ENCODE peak calls at places on chromosomes 16 and 17, in four cellular contexts. One of them, this sample, is unnamed.

GRCh38 chr17:75549246-75550138 is 24.0 kb downstream of the LLGL2 start:
- DNase-seq in mammary epithelial cell: peak
- DNase-seq in mucosa of descending colon: peak
- DNase-seq in pancreas: peak
- DNase-seq in this sample: no peak

GRCh38 chr17:73872816-73873215 is 228.6 kb upstream of the SDK2 start:
- DNase-seq in mammary epithelial cell: no peak
- DNase-seq in mucosa of descending colon: no peak
- DNase-seq in pancreas: no peak
- DNase-seq in this sample: no peak

GRCh38 chr16:31696968-31697743 is 169.5 kb downstream of the AHSP start:
- DNase-seq in mammary epithelial cell: peak
- DNase-seq in mucosa of descending colon: no peak
- DNase-seq in pancreas: no peak
- DNase-seq in this sample: no peak

GRCh38 chr17:7393613-7394451 is 493 bp downstream of the PLSCR3 start:
- DNase-seq in mammary epithelial cell: peak
- DNase-seq in mucosa of descending colon: peak
- DNase-seq in pancreas: peak
- DNase-seq in this sample: no peak

GRCh38 chr17:30334421-30334820 is 564 bp upstream of the TMIGD1 start:
- DNase-seq in mammary epithelial cell: no peak
- DNase-seq in mucosa of descending colon: no peak
- DNase-seq in pancreas: no peak
- DNase-seq in this sample: no peak

GRCh38 chr17:15334266-15334665 is 7.1 kb downstream of the TEKT3 start:
- DNase-seq in mammary epithelial cell: no peak
- DNase-seq in mucosa of descending colon: no peak
- DNase-seq in pancreas: no peak
- DNase-seq in this sample: no peak

GRCh38 chr16:73031155-73031866 is 16.6 kb downstream of the ZFHX3 start:
- DNase-seq in mammary epithelial cell: no peak
- DNase-seq in mucosa of descending colon: no peak
- DNase-seq in pancreas: no peak
- DNase-seq in this sample: no peak

GRCh38 chr17:80384078-80384960 is 30.6 kb upstream of the ENDOV start:
- DNase-seq in mammary epithelial cell: no peak
- DNase-seq in mucosa of descending colon: no peak
- DNase-seq in pancreas: no peak
- DNase-seq in this sample: no peak

GRCh38 chr17:82031303-82031884 is at the start of gene RAC3:
- DNase-seq in mammary epithelial cell: no peak
- DNase-seq in mucosa of descending colon: no peak
- DNase-seq in pancreas: no peak
- DNase-seq in this sample: no peak

GRCh38 chr16:10867199-10867598 is 9.8 kb upstream of the CIITA start:
- DNase-seq in mammary epithelial cell: no peak
- DNase-seq in mucosa of descending colon: no peak
- DNase-seq in pancreas: no peak
- DNase-seq in this sample: no peak

GRCh38 chr17:71905632-71906031 is 215.2 kb upstream of the SOX9 start:
- DNase-seq in mammary epithelial cell: no peak
- DNase-seq in mucosa of descending colon: no peak
- DNase-seq in pancreas: no peak
- DNase-seq in this sample: no peak

GRCh38 chr16:321532-321931 is 31.0 kb downstream of the AXIN1 start:
- DNase-seq in mammary epithelial cell: no peak
- DNase-seq in mucosa of descending colon: no peak
- DNase-seq in pancreas: no peak
- DNase-seq in this sample: no peak

GRCh38 chr17:76265624-76266243 is 586 bp downstream of the UBALD2 start:
- DNase-seq in mammary epithelial cell: peak
- DNase-seq in mucosa of descending colon: peak
- DNase-seq in pancreas: peak
- DNase-seq in this sample: peak

GRCh38 chr17:68456529-68457167 is 648 bp downstream of the WIPI1 start:
- DNase-seq in mammary epithelial cell: peak
- DNase-seq in mucosa of descending colon: peak
- DNase-seq in pancreas: peak
- DNase-seq in this sample: no peak

GRCh38 chr17:76092526-76093413 is 10.8 kb downstream of the EXOC7 start:
- DNase-seq in mammary epithelial cell: no peak
- DNase-seq in mucosa of descending colon: no peak
- DNase-seq in pancreas: no peak
- DNase-seq in this sample: no peak

GRCh38 chr17:45048795-45049563 is 2.5 kb downstream of the DCAKD start:
- DNase-seq in mammary epithelial cell: no peak
- DNase-seq in mucosa of descending colon: no peak
- DNase-seq in pancreas: no peak
- DNase-seq in this sample: no peak

GRCh38 chr17:82272495-82273326 is 789 bp downstream of the CSNK1D start:
- DNase-seq in mammary epithelial cell: no peak
- DNase-seq in mucosa of descending colon: peak
- DNase-seq in pancreas: no peak
- DNase-seq in this sample: peak

GRCh38 chr17:48791128-48792032 is 25.6 kb downstream of the TTLL6 start:
- DNase-seq in mammary epithelial cell: peak
- DNase-seq in mucosa of descending colon: peak
- DNase-seq in pancreas: peak
- DNase-seq in this sample: no peak

GRCh38 chr17:29596811-29597210 is 3.9 kb downstream of the ANKRD13B start:
- DNase-seq in mammary epithelial cell: no peak
- DNase-seq in mucosa of descending colon: no peak
- DNase-seq in pancreas: no peak
- DNase-seq in this sample: no peak

GRCh38 chr16:54077412-54077821 is 209.2 kb downstream of the IRX3 start:
- DNase-seq in mammary epithelial cell: peak
- DNase-seq in mucosa of descending colon: no peak
- DNase-seq in pancreas: no peak
- DNase-seq in this sample: no peak

GRCh38 chr16:324451-325334 is 27.8 kb downstream of the AXIN1 start:
- DNase-seq in mammary epithelial cell: no peak
- DNase-seq in mucosa of descending colon: peak
- DNase-seq in pancreas: no peak
- DNase-seq in this sample: peak

GRCh38 chr17:40121191-40121885 is 433 bp upstream of the MSL1 start:
- DNase-seq in mammary epithelial cell: peak
- DNase-seq in mucosa of descending colon: peak
- DNase-seq in pancreas: peak
- DNase-seq in this sample: no peak

GRCh38 chr16:74679983-74680382 is 13.3 kb upstream of the RFWD3 start:
- DNase-seq in mammary epithelial cell: no peak
- DNase-seq in mucosa of descending colon: no peak
- DNase-seq in pancreas: no peak
- DNase-seq in this sample: no peak

GRCh38 chr17:17526369-17526768 is 30.2 kb upstream of the RASD1 start:
- DNase-seq in mammary epithelial cell: no peak
- DNase-seq in mucosa of descending colon: peak
- DNase-seq in pancreas: peak
- DNase-seq in this sample: no peak

GRCh38 chr16:30366511-30366910 is 3.8 kb downstream of the TBC1D10B start:
- DNase-seq in mammary epithelial cell: no peak
- DNase-seq in mucosa of descending colon: no peak
- DNase-seq in pancreas: no peak
- DNase-seq in this sample: no peak

GRCh38 chr17:4490637-4491061 is 8.0 kb upstream of the SPNS2 start:
- DNase-seq in mammary epithelial cell: no peak
- DNase-seq in mucosa of descending colon: no peak
- DNase-seq in pancreas: no peak
- DNase-seq in this sample: no peak

GRCh38 chr17:63613663-63614062 is 8.6 kb upstream of the MAP3K3 start:
- DNase-seq in mammary epithelial cell: no peak
- DNase-seq in mucosa of descending colon: no peak
- DNase-seq in pancreas: no peak
- DNase-seq in this sample: no peak

DNA sequence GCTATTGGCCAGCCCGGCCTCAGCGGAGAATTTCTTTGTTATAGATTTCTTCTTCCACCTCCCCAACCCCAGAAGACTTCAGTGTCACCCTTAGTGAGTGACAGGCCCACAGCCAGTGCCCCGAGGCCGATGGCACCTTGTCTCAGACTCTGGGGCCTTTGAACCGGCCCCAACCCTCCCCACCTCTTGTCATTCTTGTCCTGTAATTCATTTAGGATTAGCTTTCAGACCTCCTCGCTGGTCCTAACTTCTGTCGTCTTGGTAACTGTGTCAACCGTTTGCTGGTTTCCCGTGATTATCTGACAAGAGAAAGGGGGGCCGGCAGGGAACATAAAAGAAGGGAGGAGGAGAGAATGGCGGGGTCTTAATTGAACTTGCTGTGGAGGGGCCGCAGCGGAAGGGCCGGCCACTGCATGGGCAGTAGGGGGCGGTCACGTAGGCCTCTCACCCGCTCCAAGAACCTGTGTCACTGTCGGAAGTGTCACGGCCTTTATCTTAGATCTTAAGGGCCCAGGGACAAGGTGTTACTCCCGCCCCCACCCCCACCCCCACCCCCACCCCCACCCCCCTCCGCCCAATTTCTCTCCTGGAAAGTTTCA is 46.5 kb upstream of the GSE1 start:
- DNase-seq in mammary epithelial cell: no peak
- DNase-seq in mucosa of descending colon: no peak
- DNase-seq in pancreas: no peak
- DNase-seq in this sample: no peak
- TF ChIP-seq CTCF in mammary epithelial cell: no peak
- TF ChIP-seq CTCF in mucosa of descending colon: no peak
- TF ChIP-seq CTCF in pancreas: no peak
- TF ChIP-seq CTCF in this sample: no peak

GRCh38 chr17:38667099-38667786 is 7.5 kb downstream of the EPOP start:
- DNase-seq in mammary epithelial cell: peak
- DNase-seq in mucosa of descending colon: no peak
- DNase-seq in pancreas: peak
- DNase-seq in this sample: peak
- TF ChIP-seq CTCF in mammary epithelial cell: peak
- TF ChIP-seq CTCF in mucosa of descending colon: peak
- TF ChIP-seq CTCF in pancreas: peak
- TF ChIP-seq CTCF in this sample: peak

GRCh38 chr17:19534562-19535149 is 1.0 kb downstream of the SLC47A1 start:
- DNase-seq in mammary epithelial cell: peak
- DNase-seq in mucosa of descending colon: no peak
- DNase-seq in pancreas: no peak
- DNase-seq in this sample: no peak
- TF ChIP-seq CTCF in mammary epithelial cell: no peak
- TF ChIP-seq CTCF in mucosa of descending colon: no peak
- TF ChIP-seq CTCF in pancreas: no peak
- TF ChIP-seq CTCF in this sample: no peak

GRCh38 chr16:8962393-8963009 is 1.2 kb downstream of the USP7 start:
- DNase-seq in mammary epithelial cell: peak
- DNase-seq in mucosa of descending colon: peak
- DNase-seq in pancreas: peak
- DNase-seq in this sample: peak

GRCh38 chr16:8959921-8960787 is 3.6 kb downstream of the USP7 start:
- DNase-seq in mammary epithelial cell: no peak
- DNase-seq in mucosa of descending colon: no peak
- DNase-seq in pancreas: no peak
- DNase-seq in this sample: no peak

GRCh38 chr16:8963010-8963824 is 489 bp downstream of the USP7 start:
- DNase-seq in mammary epithelial cell: no peak
- DNase-seq in mucosa of descending colon: peak
- DNase-seq in pancreas: peak
- DNase-seq in this sample: peak

GRCh38 chr16:8960788-8961109 is 3.0 kb downstream of the USP7 start:
- DNase-seq in mammary epithelial cell: no peak
- DNase-seq in mucosa of descending colon: no peak
- DNase-seq in pancreas: no peak
- DNase-seq in this sample: no peak

DNA sequence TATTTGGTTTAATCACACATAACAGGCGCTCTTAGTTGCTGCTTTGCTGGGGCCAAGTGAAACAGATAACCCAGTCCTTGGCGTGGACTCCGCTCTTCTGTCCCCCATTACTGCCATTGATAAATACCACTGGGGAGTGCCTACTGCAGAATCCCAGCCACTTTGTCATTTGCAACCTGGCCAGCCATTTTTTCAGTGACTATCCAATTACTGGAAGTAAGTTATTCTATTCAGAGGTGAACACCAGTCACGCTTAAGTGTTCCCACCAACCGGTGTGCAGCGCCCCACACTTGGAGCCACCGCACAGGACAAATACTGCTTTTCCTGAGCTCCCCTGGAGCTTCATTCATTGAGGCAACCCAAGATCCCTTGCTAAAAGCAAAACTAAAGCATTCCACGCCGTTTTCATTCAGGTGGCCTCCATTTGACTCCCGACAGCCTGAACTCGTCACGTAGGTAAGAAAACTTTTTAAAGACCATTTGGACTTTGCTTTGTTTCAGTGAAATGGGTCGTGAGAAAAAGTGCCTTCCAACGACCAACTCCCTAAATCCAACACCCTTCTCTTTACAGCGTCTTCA is 1.8 kb downstream of the USP7 start:
- DNase-seq in mammary epithelial cell: no peak
- DNase-seq in mucosa of descending colon: no peak
- DNase-seq in pancreas: no peak
- DNase-seq in this sample: no peak
- TF ChIP-seq CTCF in mammary epithelial cell: no peak
- TF ChIP-seq CTCF in mucosa of descending colon: no peak
- TF ChIP-seq CTCF in pancreas: no peak
- TF ChIP-seq CTCF in this sample: no peak

GRCh38 chr17:19978206-19978802 is 676 bp upstream of the AKAP10 start:
- DNase-seq in mammary epithelial cell: no peak
- DNase-seq in mucosa of descending colon: no peak
- DNase-seq in pancreas: no peak
- DNase-seq in this sample: peak
- TF ChIP-seq CTCF in mammary epithelial cell: no peak
- TF ChIP-seq CTCF in mucosa of descending colon: no peak
- TF ChIP-seq CTCF in pancreas: no peak
- TF ChIP-seq CTCF in this sample: no peak

GRCh38 chr16:25106567-25107465 is 4.7 kb upstream of the LCMT1 start:
- DNase-seq in mammary epithelial cell: peak
- DNase-seq in mucosa of descending colon: peak
- DNase-seq in pancreas: peak
- DNase-seq in this sample: peak

GRCh38 chr16:25110392-25110947 is 1.1 kb upstream of the LCMT1 start:
- DNase-seq in mammary epithelial cell: no peak
- DNase-seq in mucosa of descending colon: no peak
- DNase-seq in pancreas: no peak
- DNase-seq in this sample: no peak

GRCh38 chr16:25107466-25107792 is 4.1 kb upstream of the LCMT1 start:
- DNase-seq in mammary epithelial cell: no peak
- DNase-seq in mucosa of descending colon: no peak
- DNase-seq in pancreas: peak
- DNase-seq in this sample: no peak

GRCh38 chr16:25109643-25110042 is 1.9 kb upstream of the LCMT1 start:
- DNase-seq in mammary epithelial cell: peak
- DNase-seq in mucosa of descending colon: peak
- DNase-seq in pancreas: no peak
- DNase-seq in this sample: no peak

DNA sequence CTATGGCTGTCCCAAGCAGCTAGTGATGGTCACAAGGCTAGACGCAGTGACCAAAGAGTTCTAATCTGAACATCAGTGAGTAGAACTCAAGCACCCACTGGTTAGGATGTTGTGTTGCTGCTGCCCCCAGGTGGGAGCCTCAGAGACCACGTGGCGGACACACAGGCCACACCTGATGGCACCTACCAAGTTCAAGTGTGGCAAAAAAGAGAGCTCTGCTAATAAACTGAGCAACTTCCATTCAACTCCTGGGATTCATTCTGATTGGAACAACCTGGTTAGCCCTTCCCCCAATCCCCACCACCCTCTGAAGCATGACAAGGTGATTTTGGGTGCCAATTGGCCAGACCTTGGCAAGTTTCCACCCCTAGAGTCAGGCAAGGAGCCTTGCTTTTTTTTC is 3.5 kb upstream of the LCMT1 start:
- DNase-seq in mammary epithelial cell: no peak
- DNase-seq in mucosa of descending colon: no peak
- DNase-seq in pancreas: no peak
- DNase-seq in this sample: no peak
- TF ChIP-seq CTCF in mammary epithelial cell: no peak
- TF ChIP-seq CTCF in mucosa of descending colon: no peak
- TF ChIP-seq CTCF in pancreas: no peak
- TF ChIP-seq CTCF in this sample: peak

This sample was measured in natural killer cell.